ENCODE peak calls at places on chromosome 7, in six cellular contexts. X, G, P, V, F and H are unnamed samples.

GRCh38 chr7:8724080-8724718 is 290.8 kb downstream of the NXPH1 start:
- DNase-seq in V (no peak), F (no peak), X (peak; percentile 64), G (peak; percentile 18), P (peak; percentile 53), H (no peak)

GRCh38 chr7:106010331-106010730 is 47.3 kb downstream of the CDHR3 start:
- DNase-seq in P (no peak), G (peak; percentile 20), X (no peak), F (no peak), V (no peak), H (no peak)

GRCh38 chr7:149214020-149214720 is 18.8 kb downstream of the ZNF282 start:
- DNase-seq in G (no peak), V (no peak), F (no peak), X (no peak), P (no peak), H (no peak)

GRCh38 chr7:44267719-44268413 is 57.5 kb downstream of the CAMK2B start:
- DNase-seq in V (no peak), F (no peak), G (no peak), P (no peak), X (no peak), H (no peak)

GRCh38 chr7:102953421-102953820 is 40.6 kb downstream of the LRRC17 start:
- DNase-seq in V (no peak), X (no peak), P (no peak), G (no peak), F (no peak), H (no peak)

GRCh38 chr7:33530664-33531063 is 374.7 kb upstream of the BMPER start:
- DNase-seq in P (no peak), V (no peak), G (no peak), F (no peak), X (no peak), H (no peak)

GRCh38 chr7:114988035-114988434 is 66.1 kb downstream of the MDFIC start:
- DNase-seq in F (no peak), V (no peak), P (no peak), X (no peak), G (no peak), H (no peak)

GRCh38 chr7:16416289-16417282 is 4.8 kb downstream of the CRPPA start:
- DNase-seq in G (peak; percentile 87), V (no peak), F (no peak), X (no peak), P (no peak), H (no peak)

GRCh38 chr7:47817922-47818321 is 130.3 kb downstream of the PKD1L1 start:
- DNase-seq in G (no peak), V (peak; percentile 34), F (no peak), P (no peak), X (no peak), H (no peak)

GRCh38 chr7:3159445-3159844 is 115.8 kb upstream of the CARD11 start:
- DNase-seq in G (no peak), V (no peak), F (no peak), X (no peak), P (no peak), H (no peak)

GRCh38 chr7:71015260-71015900 is 116.6 kb upstream of the GALNT17 start:
- DNase-seq in X (no peak), P (no peak), G (no peak), F (no peak), V (no peak), H (no peak)

GRCh38 chr7:131071786-131072504 is 255.7 kb upstream of the MKLN1 start:
- DNase-seq in V (no peak), G (peak; percentile 38), X (no peak), F (no peak), P (peak; percentile 37), H (no peak)

GRCh38 chr7:36160313-36160712 is 7.3 kb downstream of the EEPD1 start:
- DNase-seq in X (no peak), V (no peak), F (no peak), P (no peak), G (no peak), H (no peak)
- TF ChIP-seq CTCF in X (no peak), V (no peak), F (no peak), P (no peak), G (no peak), H (no peak)

GRCh38 chr7:42617781-42618457 is 294.0 kb downstream of the C7orf25 start:
- DNase-seq in G (no peak), X (peak; percentile 48), P (no peak), F (no peak), V (no peak), H (no peak)
- TF ChIP-seq CTCF in G (no peak), X (peak; percentile 57), P (no peak), F (no peak), V (no peak), H (no peak)

DNA sequence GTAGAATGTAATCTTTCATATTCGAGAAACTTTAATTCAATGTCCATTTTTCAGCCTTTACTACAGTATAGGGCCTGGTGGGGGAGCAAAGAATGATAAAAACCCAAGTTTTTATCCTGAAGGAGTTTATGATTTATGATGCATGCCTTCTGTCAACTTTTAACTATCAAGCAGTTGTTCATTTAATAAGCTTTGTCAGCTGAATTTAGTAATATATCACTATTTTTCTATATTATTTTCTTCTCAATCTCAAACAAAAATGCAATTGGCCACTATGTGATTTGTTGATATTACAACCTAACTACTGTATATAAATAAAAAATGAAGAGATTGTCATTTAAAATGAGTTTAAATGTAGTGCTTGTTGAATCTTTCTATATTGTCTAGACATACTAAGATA is 2.4 kb downstream of the NUP42 start:
- DNase-seq in G (no peak), V (no peak), X (no peak), P (no peak), F (no peak), H (no peak)
- TF ChIP-seq CTCF in G (no peak), V (no peak), X (no peak), P (no peak), F (no peak), H (no peak)

GRCh38 chr7:10908600-10908999 is 65.1 kb upstream of the PHF14 start:
- DNase-seq in F (no peak), X (peak; percentile 98), P (no peak), G (no peak), V (no peak), H (no peak)
- TF ChIP-seq CTCF in F (no peak), X (no peak), P (no peak), G (no peak), V (no peak), H (no peak)